ENCODE peak calls at places on chromosomes 11 and 22, in six cellular contexts. A, R, I, J, H and Y are unnamed samples.

GRCh38 chr11:134365011-134365925 is 33.5 kb downstream of the GLB1L2 start:
- DNase-seq in A (no peak), R (no peak), I (no peak), J (no peak), H (no peak), Y (no peak)

GRCh38 chr11:8584096-8584495 is 9.9 kb downstream of the STK33 start:
- DNase-seq in A (peak; percentile 47), R (no peak), I (no peak), J (no peak), H (no peak), Y (no peak)

GRCh38 chr11:3810951-3811350 is 2.6 kb downstream of the PGAP2 start:
- DNase-seq in A (peak; percentile 26), R (no peak), I (no peak), J (no peak), H (no peak), Y (no peak)

GRCh38 chr11:64996710-64997380 is at the start of gene BATF2:
- DNase-seq in A (peak; percentile 83), R (peak; percentile 91), I (peak; percentile 92), J (peak; percentile 89), H (peak; percentile 89), Y (no peak)

GRCh38 chr11:58957922-58958321 is 18.6 kb downstream of the GLYATL1 start:
- DNase-seq in A (no peak), R (no peak), I (no peak), J (no peak), H (no peak), Y (no peak)

GRCh38 chr11:74443071-74443864 is 24.1 kb downstream of the KCNE3 start:
- DNase-seq in A (peak; percentile 11), R (no peak), I (peak; percentile 65), J (peak; percentile 44), H (peak; percentile 68), Y (no peak)

GRCh38 chr11:116732740-116733385 is 39.9 kb downstream of the BUD13 start:
- DNase-seq in A (peak; percentile 68), R (peak; percentile 70), I (peak; percentile 68), J (peak; percentile 67), H (peak; percentile 72), Y (peak; percentile 40)

GRCh38 chr11:78742430-78742829 is 167.8 kb upstream of the NARS2 start:
- DNase-seq in A (peak; percentile 6), R (no peak), I (peak; percentile 91), J (no peak), H (peak; percentile 92), Y (no peak)

GRCh38 chr11:68315581-68315920 is 3.2 kb downstream of the LRP5 start:
- DNase-seq in A (no peak), R (no peak), I (peak; percentile 70), J (no peak), H (no peak), Y (no peak)

GRCh38 chr11:32817181-32817842 is 12.4 kb upstream of the PRRG4 start:
- DNase-seq in A (no peak), R (no peak), I (no peak), J (no peak), H (no peak), Y (no peak)

GRCh38 chr11:14835491-14836105 is 56.4 kb downstream of the CYP2R1 start:
- DNase-seq in A (peak; percentile 41), R (no peak), I (no peak), J (no peak), H (no peak), Y (no peak)

GRCh38 chr11:4164884-4165590 is 70.4 kb downstream of the RRM1 start:
- DNase-seq in A (no peak), R (no peak), I (no peak), J (no peak), H (no peak), Y (no peak)

GRCh38 chr11:112961751-112962747 is 829 bp downstream of the NCAM1 start:
- DNase-seq in A (no peak), R (peak; percentile 21), I (peak; percentile 6), J (no peak), H (no peak), Y (no peak)

GRCh38 chr11:116787786-116788486 is at the start of gene ZPR1:
- DNase-seq in A (peak; percentile 56), R (peak; percentile 83), I (peak; percentile 93), J (peak; percentile 82), H (peak; percentile 89), Y (peak; percentile 84)

GRCh38 chr11:17991799-17992433 is 20.9 kb downstream of the SERGEF start:
- DNase-seq in A (peak; percentile 70), R (peak; percentile 65), I (peak; percentile 24), J (peak; percentile 65), H (peak; percentile 34), Y (peak; percentile 29)

GRCh38 chr11:35994421-35994820 is 50.6 kb downstream of the LDLRAD3 start:
- DNase-seq in A (no peak), R (no peak), I (no peak), J (no peak), H (no peak), Y (no peak)

GRCh38 chr11:33605703-33606102 is 94.9 kb downstream of the C11orf91 start:
- DNase-seq in A (no peak), R (no peak), I (no peak), J (no peak), H (no peak), Y (no peak)

GRCh38 chr22:17152971-17153370 is 6.1 kb downstream of the HDHD5 start:
- DNase-seq in A (no peak), R (no peak), I (peak; percentile 54), J (no peak), H (no peak), Y (no peak)

GRCh38 chr11:33753304-33753703 is 17.1 kb upstream of the CD59 start:
- DNase-seq in A (peak; percentile 88), R (peak; percentile 37), I (no peak), J (no peak), H (no peak), Y (no peak)

GRCh38 chr22:39280250-39280649 is 35.5 kb upstream of the PDGFB start:
- DNase-seq in A (no peak), R (no peak), I (no peak), J (no peak), H (no peak), Y (no peak)

GRCh38 chr11:117313103-117313502 is 3.0 kb downstream of the BACE1 start:
- DNase-seq in A (no peak), R (no peak), I (no peak), J (no peak), H (no peak), Y (no peak)

GRCh38 chr11:62999649-63000048 is 14.9 kb upstream of the SLC22A6 start:
- DNase-seq in A (no peak), R (no peak), I (no peak), J (no peak), H (peak; percentile 74), Y (no peak)

GRCh38 chr22:25131198-25131887 is 68.3 kb upstream of the CRYBB3 start:
- DNase-seq in A (no peak), R (no peak), I (peak; percentile 46), J (no peak), H (no peak), Y (no peak)

GRCh38 chr22:25137577-25138525 is 61.8 kb upstream of the CRYBB3 start:
- DNase-seq in A (no peak), R (peak; percentile 6), I (no peak), J (no peak), H (peak; percentile 71), Y (no peak)

GRCh38 chr22:25134028-25134427 is 65.6 kb upstream of the CRYBB3 start:
- DNase-seq in A (no peak), R (no peak), I (peak; percentile 78), J (no peak), H (peak; percentile 83), Y (no peak)

GRCh38 chr22:25136953-25137576 is 62.6 kb upstream of the CRYBB3 start:
- DNase-seq in A (no peak), R (no peak), I (no peak), J (no peak), H (no peak), Y (no peak)

GRCh38 chr22:25134451-25134850 is 65.2 kb upstream of the CRYBB3 start:
- DNase-seq in A (no peak), R (no peak), I (no peak), J (no peak), H (no peak), Y (no peak)
- H3K4me1 ChIP-seq in A (no peaks in the 10 kb centered on the region), R (no peaks in the 10 kb centered on the region), I (peaks cover 55% of the 10 kb centered on the region), J (no peaks in the 10 kb centered on the region), H (peaks cover 95% of the 10 kb centered on the region), Y (no peaks in the 10 kb centered on the region)

GRCh38 chr11:86931059-86931964 is 23.9 kb downstream of the FZD4 start:
- DNase-seq in A (peak; percentile 34), R (no peak), I (no peak), J (no peak), H (no peak), Y (no peak)

GRCh38 chr11:86932942-86933875 is 22.0 kb downstream of the FZD4 start:
- DNase-seq in A (no peak), R (no peak), I (no peak), J (no peak), H (no peak), Y (no peak)

GRCh38 chr11:86934933-86935579 is 20.1 kb downstream of the FZD4 start:
- DNase-seq in A (peak; percentile 46), R (no peak), I (no peak), J (no peak), H (no peak), Y (no peak)

GRCh38 chr11:86931965-86932332 is 23.2 kb downstream of the FZD4 start:
- DNase-seq in A (peak; percentile 62), R (peak; percentile 46), I (no peak), J (peak; percentile 22), H (no peak), Y (no peak)

GRCh38 chr11:86934263-86934932 is 20.8 kb downstream of the FZD4 start:
- DNase-seq in A (no peak), R (no peak), I (no peak), J (no peak), H (no peak), Y (no peak)
- H3K4me1 ChIP-seq in A (peaks cover 28% of the 10 kb centered on the region), R (peaks cover 6% of the 10 kb centered on the region), I (no peaks in the 10 kb centered on the region), J (peaks cover 14% of the 10 kb centered on the region), H (peaks cover 73% of the 10 kb centered on the region), Y (no peaks in the 10 kb centered on the region)

GRCh38 chr22:23086263-23086662 is 15.9 kb downstream of the GNAZ start:
- DNase-seq in A (no peak), R (no peak), I (no peak), J (no peak), H (no peak), Y (no peak)

GRCh38 chr22:23085785-23086184 is 15.5 kb downstream of the GNAZ start:
- DNase-seq in A (no peak), R (no peak), I (no peak), J (no peak), H (no peak), Y (no peak)

GRCh38 chr22:23084453-23085350 is 14.4 kb downstream of the GNAZ start:
- DNase-seq in A (no peak), R (no peak), I (no peak), J (no peak), H (no peak), Y (no peak)

GRCh38 chr22:23086787-23087186 is 16.5 kb downstream of the GNAZ start:
- DNase-seq in A (no peak), R (no peak), I (no peak), J (no peak), H (no peak), Y (no peak)

DNA sequence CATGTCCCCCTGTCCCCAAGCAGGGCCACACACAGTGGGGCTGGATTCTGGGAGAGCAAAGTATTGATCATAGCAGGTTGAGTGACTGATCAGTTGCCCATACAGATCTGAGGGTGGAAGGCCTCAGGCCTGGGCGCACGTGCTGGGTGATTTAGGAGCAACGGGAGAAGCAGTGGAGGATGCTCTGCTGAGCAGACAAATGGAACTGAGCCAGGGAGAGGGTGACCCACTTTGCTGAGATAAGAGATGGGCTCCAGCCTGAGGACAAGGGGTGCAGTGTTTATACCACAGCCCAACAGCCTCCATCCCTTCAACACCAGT is 15.0 kb downstream of the GNAZ start:
- DNase-seq in A (no peak), R (no peak), I (no peak), J (no peak), H (no peak), Y (no peak)
- H3K4me1 ChIP-seq in A (no peaks in the 10 kb centered on the region), R (peaks cover 4% of the 10 kb centered on the region), I (no peaks in the 10 kb centered on the region), J (peaks cover 7% of the 10 kb centered on the region), H (peaks cover 46% of the 10 kb centered on the region), Y (no peaks in the 10 kb centered on the region)

GRCh38 chr22:37753746-37754145 is 54.0 kb upstream of the GCAT start:
- DNase-seq in A (peak; percentile 33), R (no peak), I (no peak), J (no peak), H (no peak), Y (no peak)
- H3K4me1 ChIP-seq in A (peaks cover 44% of the 10 kb centered on the region), R (peaks cover 46% of the 10 kb centered on the region), I (peaks cover 27% of the 10 kb centered on the region), J (peaks cover 62% of the 10 kb centered on the region), H (peaks cover 59% of the 10 kb centered on the region), Y (no peaks in the 10 kb centered on the region)